ENCODE peak calls at places on chromosomes 2 and 18, in four cellular contexts. U is upper lobe of left lung, J is HCT116, W is SK-N-SH. E is an unnamed sample.

GRCh38 chr2:65075605-65076344 is 19.6 kb downstream of the CEP68 start:
- DNase-seq in U (peak), J (no peak), W (no peak), E (no peak)

GRCh38 chr2:220077488-220077887 is 450.1 kb downstream of the SLC4A3 start:
- DNase-seq in U (no peak), J (no peak), W (no peak), E (no peak)

GRCh38 chr2:111221701-111222100 is 101.0 kb downstream of the BCL2L11 start:
- DNase-seq in U (no peak), J (no peak), W (no peak), E (no peak)

GRCh38 chr2:130376433-130377293 is 20.8 kb downstream of the PTPN18 start:
- DNase-seq in U (no peak), J (no peak), W (no peak), E (no peak)

GRCh38 chr18:25544872-25545271 is 192.9 kb upstream of the ZNF521 start:
- DNase-seq in U (no peak), J (no peak), W (no peak), E (no peak)

GRCh38 chr2:75071766-75072165 is 113.3 kb downstream of the POLE4 start:
- DNase-seq in U (no peak), J (no peak), W (peak), E (no peak)

GRCh38 chr2:178193823-178194599 is at the start of gene OSBPL6:
- DNase-seq in U (peak), J (peak), W (peak), E (peak)

GRCh38 chr18:57772387-57772799 is 30.7 kb downstream of the ATP8B1 start:
- DNase-seq in U (peak), J (no peak), W (no peak), E (peak)

GRCh38 chr18:28526196-28526595 is 349.3 kb upstream of the CDH2 start:
- DNase-seq in U (no peak), J (no peak), W (no peak), E (no peak)

GRCh38 chr2:37489536-37489935 is 145.1 kb downstream of the QPCT start:
- DNase-seq in U (no peak), J (no peak), W (no peak), E (no peak)

GRCh38 chr2:218060122-218060521 is 8.9 kb upstream of the RUFY4 start:
- DNase-seq in U (no peak), J (no peak), W (no peak), E (no peak)

GRCh38 chr2:226800941-226801784 is 1.5 kb upstream of the IRS1 start:
- DNase-seq in U (peak), J (no peak), W (peak), E (peak)

GRCh38 chr18:24369420-24369819 is 28.2 kb downstream of the OSBPL1A start:
- DNase-seq in U (no peak), J (no peak), W (no peak), E (no peak)

GRCh38 chr18:25830787-25831186 is 259.6 kb downstream of the SS18 start:
- DNase-seq in U (no peak), J (no peak), W (no peak), E (no peak)

GRCh38 chr2:151634726-151635467 is 99.4 kb downstream of the NEB start:
- DNase-seq in U (no peak), J (no peak), W (no peak), E (no peak)

GRCh38 chr2:156908825-156909224 is 348.7 kb upstream of the GALNT5 start:
- DNase-seq in U (no peak), J (no peak), W (no peak), E (no peak)

GRCh38 chr2:8648441-8648840 is 33.4 kb upstream of the ID2 start:
- DNase-seq in U (no peak), J (no peak), W (no peak), E (no peak)

GRCh38 chr18:73691118-73691517 is 456.5 kb downstream of the FBXO15 start:
- DNase-seq in U (no peak), J (no peak), W (no peak), E (no peak)

GRCh38 chr2:11103984-11104793 is 51.1 kb upstream of the SLC66A3 start:
- DNase-seq in U (no peak), J (no peak), W (no peak), E (no peak)

GRCh38 chr2:215527738-215528137 is 91.9 kb upstream of the FN1 start:
- DNase-seq in U (no peak), J (no peak), W (no peak), E (no peak)

GRCh38 chr18:79523738-79524180 is 128.0 kb downstream of the NFATC1 start:
- DNase-seq in U (peak), J (no peak), W (no peak), E (no peak)

GRCh38 chr2:156405586-156405985 is 30.6 kb upstream of the GPD2 start:
- DNase-seq in U (peak), J (no peak), W (no peak), E (peak)

GRCh38 chr2:164671664-164672396 is 50.5 kb upstream of the GRB14 start:
- DNase-seq in U (no peak), J (no peak), W (no peak), E (no peak)

GRCh38 chr18:72986103-72986502 is 118.3 kb upstream of the NETO1 start:
- DNase-seq in U (no peak), J (no peak), W (no peak), E (no peak)

GRCh38 chr2:2639251-2640139 is 308.4 kb upstream of the MYT1L start:
- DNase-seq in U (peak), J (no peak), W (peak), E (no peak)

GRCh38 chr2:56531668-56532420 is 348.1 kb downstream of the CCDC85A start:
- DNase-seq in U (no peak), J (no peak), W (no peak), E (no peak)

GRCh38 chr2:112032615-112033457 is 22.2 kb upstream of the TMEM87B start:
- DNase-seq in U (peak), J (peak), W (no peak), E (peak)

GRCh38 chr2:147490612-147491261 is 354.1 kb upstream of the ACVR2A start:
- DNase-seq in U (no peak), J (no peak), W (no peak), E (no peak)

GRCh38 chr2:173054466-173054865 is 21.2 kb upstream of the MAP3K20 start:
- DNase-seq in U (no peak), J (no peak), W (no peak), E (no peak)

GRCh38 chr2:8882094-8882493 is 44.7 kb upstream of the KIDINS220 start:
- DNase-seq in U (no peak), J (peak), W (peak), E (no peak)

GRCh38 chr2:40367032-40367431 is 84.9 kb downstream of the SLC8A1 start:
- DNase-seq in U (no peak), J (no peak), W (no peak), E (no peak)

GRCh38 chr2:96870631-96871255 is 863 bp upstream of the SEMA4C start:
- DNase-seq in U (peak), J (no peak), W (no peak), E (peak)

GRCh38 chr18:47745227-47745626 is 185.2 kb downstream of the SMAD2 start:
- DNase-seq in U (no peak), J (no peak), W (no peak), E (no peak)

GRCh38 chr2:74221604-74222299 is 23.3 kb downstream of the MTHFD2 start:
- DNase-seq in U (no peak), J (no peak), W (no peak), E (no peak)

GRCh38 chr2:188280811-188281222 is 10.9 kb upstream of the GULP1 start:
- DNase-seq in U (no peak), J (no peak), W (no peak), E (no peak)

GRCh38 chr2:128348505-128349065 is 29.9 kb upstream of the HS6ST1 start:
- DNase-seq in U (no peak), J (no peak), W (no peak), E (peak)

GRCh38 chr18:79685281-79685680 is 5.7 kb downstream of the CTDP1 start:
- DNase-seq in U (no peak), J (no peak), W (peak), E (no peak)

GRCh38 chr2:240250150-240250984 is 109.9 kb upstream of the OTOS start:
- DNase-seq in U (no peak), J (no peak), W (no peak), E (no peak)

GRCh38 chr2:235799281-235799680 is 305.4 kb downstream of the AGAP1 start:
- DNase-seq in U (no peak), J (no peak), W (no peak), E (no peak)

GRCh38 chr2:45651415-45652089 is at the start of gene PRKCE:
- DNase-seq in U (peak), J (no peak), W (peak), E (peak)

GRCh38 chr2:45652090-45653050 is 895 bp downstream of the PRKCE start:
- DNase-seq in U (peak), J (no peak), W (peak), E (no peak)

GRCh38 chr2:45649855-45650806 is 1.3 kb upstream of the PRKCE start:
- DNase-seq in U (peak), J (no peak), W (peak), E (peak)

GRCh38 chr2:45649457-45649854 is 2.0 kb upstream of the PRKCE start:
- DNase-seq in U (no peak), J (no peak), W (peak), E (no peak)

DNA sequence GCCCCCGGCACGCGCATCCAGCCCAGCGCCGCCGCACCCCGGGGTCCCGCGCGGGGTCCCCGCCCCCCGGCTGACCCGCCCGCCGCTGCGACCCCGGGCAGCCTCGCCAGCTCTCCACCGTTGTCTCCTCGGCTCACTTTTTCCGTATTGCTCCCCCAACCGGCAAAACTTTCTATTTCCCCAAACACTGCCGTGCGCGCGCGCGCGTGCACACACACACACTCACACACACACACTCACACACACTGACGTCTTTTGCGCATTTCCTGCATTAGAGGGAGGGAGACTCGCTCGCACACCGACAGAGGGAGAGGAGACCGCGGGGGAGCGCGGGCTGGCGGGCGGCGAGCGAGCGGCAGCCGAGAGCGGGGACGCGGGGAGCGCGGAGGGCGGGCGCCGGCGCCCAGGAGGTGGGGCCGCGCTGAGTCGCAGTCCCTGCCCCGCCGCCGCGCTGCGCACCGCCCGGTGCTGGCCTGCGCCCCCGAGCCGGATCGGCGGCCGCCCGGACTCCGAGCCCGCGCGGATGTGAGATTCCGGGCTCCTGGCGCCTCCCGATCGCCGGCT is 542 bp upstream of the PRKCE start:
- DNase-seq in U (peak), J (peak), W (peak), E (peak)
- TF ChIP-seq POLR2AphosphoS5 in U (peak), J (peak), W (peak), E (peak)

DNA sequence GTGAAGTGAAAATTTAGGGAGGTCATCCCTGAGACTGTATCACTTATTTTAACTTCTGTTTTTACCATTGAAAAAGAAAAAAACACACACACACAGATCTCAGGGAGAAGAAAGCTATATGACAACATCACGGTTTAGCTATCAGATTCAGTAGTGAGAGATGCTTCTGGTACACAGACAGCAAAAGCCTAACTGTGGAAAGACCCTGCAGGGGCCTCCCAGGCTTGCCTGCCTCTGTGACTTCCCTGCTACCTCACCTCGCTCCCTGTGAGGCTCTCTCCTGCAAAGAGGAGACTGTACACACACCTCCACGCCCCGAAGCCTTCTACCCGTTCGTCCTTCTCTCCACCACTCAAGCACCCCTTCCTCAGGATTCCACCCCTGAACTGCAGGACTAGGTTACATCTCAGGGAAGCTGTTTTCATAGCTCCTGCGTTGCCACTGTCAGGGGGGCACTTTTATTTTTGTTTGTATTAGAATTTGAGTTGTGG is 86.3 kb downstream of the EPB41L3 start:
- DNase-seq in U (no peak), J (no peak), W (no peak), E (no peak)
- H3K4me3 ChIP-seq in U (no peak), J (no peak), W (no peak), E (no peak)

GRCh38 chr18:848062-848795 is 36.2 kb upstream of the YES1 start:
- DNase-seq in U (no peak), J (no peak), W (no peak), E (no peak)

GRCh38 chr18:850960-851359 is 38.9 kb upstream of the YES1 start:
- DNase-seq in U (no peak), J (no peak), W (no peak), E (no peak)

GRCh38 chr18:840080-840408 is 28.0 kb upstream of the YES1 start:
- DNase-seq in U (no peak), J (no peak), W (no peak), E (no peak)

GRCh38 chr18:841647-842370 is 29.8 kb upstream of the YES1 start:
- DNase-seq in U (no peak), J (no peak), W (no peak), E (no peak)

DNA sequence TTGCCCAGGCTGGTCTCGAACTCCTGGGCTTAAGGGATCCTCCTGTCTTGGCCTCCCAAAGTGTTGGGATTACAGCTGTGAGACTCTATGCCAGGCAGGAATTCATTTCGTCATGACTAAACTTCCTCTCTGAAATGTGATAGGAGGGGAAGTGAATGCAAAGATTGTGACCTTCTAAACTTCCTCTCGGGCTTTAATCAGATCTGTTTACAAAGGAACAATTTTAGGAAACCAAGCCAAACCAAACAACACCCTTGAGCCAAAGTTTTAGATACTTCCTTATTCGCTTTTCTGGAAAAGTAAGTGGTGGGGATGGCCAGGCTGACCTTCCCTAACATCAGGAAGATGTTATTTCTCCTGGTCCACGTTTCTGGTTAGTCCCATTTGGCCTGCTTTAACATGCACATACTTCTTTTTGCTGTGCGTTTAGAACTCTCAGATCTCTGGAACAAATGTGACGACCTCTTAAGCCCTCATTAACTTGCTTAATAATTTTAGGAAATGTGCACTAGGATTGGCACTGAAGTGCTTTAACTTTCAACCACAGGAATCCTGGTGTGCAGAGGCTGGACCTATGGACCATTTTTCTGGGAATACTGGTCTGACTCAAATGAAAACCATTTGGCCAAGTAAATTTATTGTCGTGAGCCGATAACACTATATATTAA is 33.2 kb upstream of the YES1 start:
- DNase-seq in U (no peak), J (peak), W (no peak), E (no peak)
- TF ChIP-seq POLR2AphosphoS5 in U (peak), J (peak), W (no peak), E (no peak)

DNA sequence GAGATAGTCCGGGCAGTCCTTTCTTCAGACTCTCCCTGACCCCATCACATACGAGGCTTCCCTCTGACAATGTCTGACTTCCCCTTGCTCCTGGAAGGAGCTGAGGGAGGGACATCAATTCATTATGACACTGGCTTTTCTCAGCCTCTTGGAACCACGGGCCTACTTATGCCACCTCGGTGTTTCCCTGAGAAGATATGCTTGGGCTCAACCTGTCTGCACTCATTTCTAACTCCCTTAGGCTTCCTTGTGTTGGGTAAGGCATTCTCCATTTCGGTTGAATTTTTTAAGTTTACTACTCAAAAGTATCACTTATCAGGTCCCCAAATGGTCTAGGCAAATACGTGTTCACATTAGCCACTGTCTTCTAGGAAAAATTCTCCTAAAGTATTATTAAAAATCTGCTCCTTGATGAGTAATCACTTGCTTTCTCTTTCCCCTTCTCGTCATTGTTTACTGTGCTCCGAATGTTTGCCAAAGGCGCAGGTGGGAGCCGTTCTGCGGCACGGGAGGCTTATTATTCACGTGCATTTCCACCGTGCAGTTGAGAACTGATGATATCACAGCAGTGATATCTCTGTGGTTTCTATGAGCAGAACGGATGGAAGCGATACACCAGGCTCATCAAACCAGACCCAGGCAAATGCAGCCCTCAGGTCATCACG is 33.1 kb downstream of the ARL4C start:
- DNase-seq in U (peak), J (no peak), W (peak), E (no peak)
- H3K4me3 ChIP-seq in U (no peak), J (no peak), W (no peak), E (no peak)

GRCh38 chr2:26970244-26970927 is at the start of gene MAPRE3:
- DNase-seq in U (peak), J (peak), W (peak), E (peak)
- TF ChIP-seq POLR2AphosphoS5 in U (no peak), J (peak), W (no peak), E (peak)